ENCODE peak calls at places on chromosomes 6 and 20, in nine cellular contexts. T, N, F, U, C, R, H, V and J are unnamed samples.
A peak's percentile ranks its signal among the peaks of the same experiment; 100 is the strongest.

GRCh38 chr6:4388675-4389074 is 253.3 kb upstream of the ECI2 start:
- DNase-seq in T (no peak), N (no peak), F (no peak), U (no peak), C (no peak), R (no peak), H (no peak), V (no peak), J (no peak)

GRCh38 chr20:38179846-38180245 is 14.8 kb upstream of the TGM2 start:
- DNase-seq in T (no peak), N (no peak), F (no peak), U (no peak), C (no peak), R (no peak), H (no peak), V (no peak), J (no peak)

GRCh38 chr6:11215773-11216172 is 16.7 kb downstream of the NEDD9 start:
- DNase-seq in T (no peak), N (no peak), F (peak; percentile 37), U (no peak), C (no peak), R (no peak), H (no peak), V (no peak), J (no peak)

GRCh38 chr20:16596991-16597390 is 23.7 kb upstream of the KIF16B start:
- DNase-seq in T (no peak), N (no peak), F (no peak), U (no peak), C (no peak), R (no peak), H (no peak), V (no peak), J (no peak)

GRCh38 chr6:15763827-15764226 is 101.0 kb upstream of the DTNBP1 start:
- DNase-seq in T (no peak), N (no peak), F (no peak), U (no peak), C (no peak), R (no peak), H (no peak), V (no peak), J (no peak)

GRCh38 chr6:159952289-159953005 is 16.4 kb upstream of the IGF2R start:
- DNase-seq in T (no peak), N (no peak), F (no peak), U (no peak), C (no peak), R (no peak), H (no peak), V (no peak), J (no peak)

GRCh38 chr6:133099573-133099972 is 141.6 kb upstream of the EYA4 start:
- DNase-seq in T (peak; percentile 23), N (no peak), F (no peak), U (no peak), C (no peak), R (no peak), H (no peak), V (peak; percentile 26), J (no peak)

GRCh38 chr6:15260099-15260821 is 14.4 kb downstream of the JARID2 start:
- DNase-seq in T (no peak), N (no peak), F (no peak), U (no peak), C (no peak), R (no peak), H (no peak), V (no peak), J (no peak)

GRCh38 chr6:157054531-157054979 is 268.8 kb downstream of the TMEM242 start:
- DNase-seq in T (peak; percentile 81), N (peak; percentile 40), F (no peak), U (no peak), C (no peak), R (no peak), H (no peak), V (no peak), J (no peak)

GRCh38 chr6:169251822-169252804 is 1.5 kb downstream of the THBS2 start:
- DNase-seq in T (no peak), N (no peak), F (no peak), U (no peak), C (no peak), R (no peak), H (no peak), V (no peak), J (no peak)

GRCh38 chr6:124028117-124028516 is 224.5 kb downstream of the NKAIN2 start:
- DNase-seq in T (no peak), N (no peak), F (no peak), U (no peak), C (no peak), R (no peak), H (no peak), V (no peak), J (no peak)